ENCODE peak calls at places on chromosomes 3 and 15, in four cellular contexts. Y is GM23248, N is neural progenitor cell, K is PC-9. O is an unnamed sample.

GRCh38 chr3:14780927-14781507 is 37.7 kb upstream of the FGD5 start:
- DNase-seq in K (peak), Y (peak), N (peak), O (peak)

GRCh38 chr3:71120012-71120411 is 463.5 kb downstream of the FOXP1 start:
- DNase-seq in K (no peak), Y (no peak), N (no peak), O (no peak)

GRCh38 chr3:174466471-174467054 is 392.6 kb upstream of the NAALADL2 start:
- DNase-seq in Y (no peak), K (no peak), N (peak), O (no peak)

GRCh38 chr3:29280675-29281264 is at the start of gene RBMS3:
- DNase-seq in N (peak), K (peak), Y (peak), O (peak)

GRCh38 chr15:49042165-49042564 is 4.1 kb downstream of the SECISBP2L start:
- DNase-seq in Y (no peak), N (no peak), K (no peak), O (no peak)

GRCh38 chr3:159185443-159186050 is 383.7 kb downstream of the MFSD1 start:
- DNase-seq in N (no peak), K (no peak), Y (peak), O (no peak)

GRCh38 chr15:74373731-74374647 is 6.5 kb upstream of the CYP11A1 start:
- DNase-seq in N (peak), Y (peak), K (peak), O (peak)

GRCh38 chr3:77906102-77906709 is 866.3 kb downstream of the ROBO2 start:
- DNase-seq in Y (no peak), K (peak), N (no peak), O (no peak)

GRCh38 chr3:79018671-79019136 is 749.1 kb downstream of the ROBO1 start:
- DNase-seq in N (peak), Y (peak), K (peak), O (peak)

GRCh38 chr3:158859362-158859761 is 57.5 kb downstream of the MFSD1 start:
- DNase-seq in N (no peak), K (no peak), Y (no peak), O (no peak)

GRCh38 chr15:35206060-35206675 is 121.1 kb upstream of the NANOGP8 start:
- DNase-seq in Y (no peak), N (peak), K (no peak), O (peak)

GRCh38 chr3:103906808-103907207 is 1459.9 kb upstream of the ALCAM start:
- DNase-seq in K (no peak), N (no peak), Y (no peak), O (no peak)

GRCh38 chr3:141402476-141403171 is 34.3 kb downstream of the ZBTB38 start:
- DNase-seq in K (peak), Y (peak), N (peak), O (peak)

GRCh38 chr3:162740941-162741596 is 1244.5 kb downstream of the OTOL1 start:
- DNase-seq in Y (no peak), N (no peak), K (no peak), O (peak)

GRCh38 chr3:114319453-114319852 is 25.6 kb downstream of the TIGIT start:
- DNase-seq in N (peak), Y (peak), K (peak), O (peak)

GRCh38 chr15:70121656-70122297 is 24.1 kb upstream of the TLE3 start:
- DNase-seq in Y (peak), N (no peak), K (no peak), O (no peak)

GRCh38 chr3:127566801-127567200 is 23.7 kb downstream of the TPRA1 start:
- DNase-seq in N (peak), Y (peak), K (no peak), O (no peak)

DNA sequence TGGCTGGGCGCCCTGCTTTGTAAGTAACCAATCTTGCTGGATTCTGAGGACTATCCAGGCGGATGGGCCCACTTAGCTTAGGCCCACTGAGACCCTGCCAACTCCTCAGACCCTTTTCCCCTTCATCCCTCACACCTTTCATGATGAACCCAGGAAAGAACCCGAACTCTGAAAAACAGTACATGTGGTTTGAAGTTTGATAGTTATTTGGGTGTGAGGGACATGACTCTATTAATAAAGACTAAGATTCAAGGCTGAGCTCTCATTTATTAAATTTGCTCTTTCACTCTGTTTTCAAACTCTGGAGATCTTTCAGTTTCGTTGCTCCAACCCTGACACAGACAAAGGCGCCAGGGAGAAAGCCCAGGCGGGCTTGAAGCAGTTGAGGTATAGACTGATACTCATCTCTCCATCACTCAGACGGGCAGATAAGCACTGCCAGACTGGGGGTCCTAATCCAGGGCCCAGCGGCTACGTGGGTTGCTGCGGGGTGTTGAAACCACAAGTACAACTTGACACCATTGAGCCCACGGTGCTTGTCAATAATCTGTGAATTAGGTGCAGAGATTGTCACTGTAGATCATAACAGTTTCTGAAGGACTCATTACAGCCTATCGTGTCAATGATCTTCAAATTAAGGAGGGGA is 7.2 kb upstream of the SOX2 start:
- DNase-seq in Y (no peak), K (no peak), N (peak), O (peak)
- TF ChIP-seq EZH2 in Y (peak), K (no peak), N (no peak), O (no peak)

DNA sequence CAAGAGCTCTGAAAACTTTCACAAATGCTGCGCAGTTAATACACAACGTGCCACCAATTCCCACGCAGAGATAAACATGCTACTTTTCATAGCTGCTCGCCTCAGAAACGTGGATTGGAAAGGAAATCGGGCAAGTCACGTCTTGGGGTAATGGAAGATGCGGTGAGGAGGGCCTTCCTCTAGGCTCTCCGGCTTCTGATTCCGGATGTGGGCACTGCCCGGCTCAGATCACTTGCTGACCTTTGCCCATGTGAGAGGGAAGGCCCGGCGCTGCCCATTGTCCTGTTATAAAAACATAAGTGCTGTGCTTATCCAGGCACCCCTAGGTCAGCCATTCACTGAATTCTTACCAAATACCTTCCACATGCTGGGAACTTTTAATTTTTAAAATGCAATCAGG is 1.9 kb downstream of the ST8SIA2 start:
- DNase-seq in Y (no peak), N (no peak), K (no peak), O (no peak)
- TF ChIP-seq EZH2 in Y (no peak), N (no peak), K (no peak), O (peak)

GRCh38 chr3:43606274-43606673 is 15.5 kb downstream of the ANO10 start:
- DNase-seq in Y (no peak), N (peak), K (no peak), O (no peak)

GRCh38 chr3:43612439-43612838 is 9.4 kb downstream of the ANO10 start:
- DNase-seq in N (no peak), K (no peak), Y (no peak), O (no peak)

GRCh38 chr3:43613980-43614379 is 7.8 kb downstream of the ANO10 start:
- DNase-seq in K (no peak), N (no peak), Y (no peak), O (no peak)

GRCh38 chr3:43615133-43615532 is 6.7 kb downstream of the ANO10 start:
- DNase-seq in Y (no peak), K (no peak), N (no peak), O (no peak)

GRCh38 chr3:43609406-43609805 is 12.4 kb downstream of the ANO10 start:
- DNase-seq in Y (no peak), N (no peak), K (no peak), O (no peak)
- TF ChIP-seq EZH2 in Y (no peak), N (no peak), K (no peak), O (no peak)

GRCh38 chr15:29115093-29115991 is 154.3 kb downstream of the NSMCE3 start:
- DNase-seq in K (no peak), N (peak), Y (no peak), O (peak)
- TF ChIP-seq EZH2 in K (no peak), N (no peak), Y (no peak), O (no peak)

DNA sequence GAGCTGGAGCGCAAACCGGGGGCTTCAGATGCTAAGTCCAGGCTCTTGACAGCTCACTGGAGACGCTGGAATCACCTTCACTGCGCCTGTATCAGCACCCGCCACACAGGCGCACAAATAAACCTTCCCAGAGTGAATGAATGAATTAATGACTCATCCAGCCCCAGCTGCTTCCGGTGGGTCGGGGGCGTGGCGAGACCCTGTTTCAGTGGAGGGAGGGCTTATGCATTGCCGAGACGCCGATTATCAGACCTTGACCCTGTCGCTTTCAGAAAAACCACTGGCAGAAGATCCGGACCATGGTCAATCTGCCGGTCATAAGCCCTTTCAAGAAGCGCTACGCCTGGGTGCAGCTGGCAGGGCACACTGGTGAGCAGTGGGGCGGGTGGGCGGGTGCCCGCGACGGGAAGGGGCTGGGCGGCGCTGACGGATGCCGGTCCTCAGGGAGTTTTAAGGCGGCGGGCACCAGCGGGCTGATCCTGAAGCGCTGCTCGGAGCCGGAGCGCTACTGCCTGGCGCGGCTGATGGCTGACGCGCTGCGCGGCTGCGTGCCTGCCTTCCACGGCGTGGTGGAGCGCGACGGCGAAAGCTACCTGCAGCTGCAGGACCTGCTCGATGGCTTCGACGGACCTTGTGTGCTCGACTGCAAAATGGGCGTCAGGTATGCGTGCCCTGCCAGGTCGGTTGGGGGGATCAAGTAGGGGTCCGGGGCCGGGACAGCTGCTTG is 7.7 kb downstream of the ITPKA start:
- DNase-seq in N (peak), K (no peak), Y (peak), O (peak)
- TF ChIP-seq EZH2 in N (no peak), K (no peak), Y (no peak), O (peak)